ENCODE peak calls at places on chromosome 14, in nine cellular contexts. D is lower lobe of right lung, U is amniotic stem cell, B is ovary, N is amygdala, T is M059J, G is breast epithelium, Q is neural crest cell, O is nucleus accumbens. C is an unnamed sample.

GRCh38 chr14:61889914-61890351 is 127.7 kb downstream of the SNAPC1 start:
- DNase-seq in D (no peak), U (no peak), B (no peak), N (no peak), T (peak), G (no peak), Q (no peak), O (no peak), C (no peak)

GRCh38 chr14:99531221-99532096 is 50.2 kb downstream of the CCNK start:
- DNase-seq in D (no peak), U (peak), B (no peak), N (no peak), T (no peak), G (no peak), Q (no peak), O (no peak), C (peak)

GRCh38 chr14:69327507-69327906 is 67.5 kb downstream of the GALNT16 start:
- DNase-seq in D (no peak), U (no peak), B (no peak), N (no peak), T (no peak), G (no peak), Q (no peak), O (no peak), C (no peak)

GRCh38 chr14:87411370-87411769 is 581.6 kb downstream of the GALC start:
- DNase-seq in D (no peak), U (no peak), B (no peak), N (no peak), T (no peak), G (no peak), Q (no peak), O (no peak), C (no peak)

GRCh38 chr14:53180272-53181221 is 27.4 kb upstream of the DDHD1 start:
- DNase-seq in D (no peak), U (no peak), B (no peak), N (no peak), T (peak), G (no peak), Q (peak), O (no peak), C (peak)

GRCh38 chr14:103001226-103001625 is 56.1 kb downstream of the CDC42BPB start:
- DNase-seq in D (no peak), U (no peak), B (no peak), N (no peak), T (peak), G (no peak), Q (no peak), O (no peak), C (no peak)

GRCh38 chr14:75609606-75610476 is 31.4 kb downstream of the FLVCR2 start:
- DNase-seq in D (no peak), U (no peak), B (no peak), N (no peak), T (no peak), G (peak), Q (no peak), O (no peak), C (no peak)

GRCh38 chr14:39229601-39230110 is 4.1 kb upstream of the MIA2 start:
- DNase-seq in D (no peak), U (no peak), B (no peak), N (no peak), T (no peak), G (no peak), Q (no peak), O (no peak), C (no peak)

GRCh38 chr14:74913986-74914573 is 9.0 kb downstream of the RPS6KL1 start:
- DNase-seq in D (no peak), U (peak), B (peak), N (peak), T (peak), G (peak), Q (peak), O (peak), C (peak)

GRCh38 chr14:74425525-74426201 is 347 bp downstream of the SYNDIG1L start:
- DNase-seq in D (no peak), U (no peak), B (no peak), N (no peak), T (no peak), G (no peak), Q (peak), O (no peak), C (no peak)

GRCh38 chr14:20302042-20302761 is 3.5 kb downstream of the TTC5 start:
- DNase-seq in D (no peak), U (no peak), B (no peak), N (no peak), T (peak), G (no peak), Q (no peak), O (no peak), C (peak)

GRCh38 chr14:65228436-65228835 is 126.1 kb upstream of the MAX start:
- DNase-seq in D (no peak), U (no peak), B (no peak), N (no peak), T (peak), G (no peak), Q (no peak), O (no peak), C (no peak)

GRCh38 chr14:76432967-76433752 is 57.2 kb downstream of the ESRRB start:
- DNase-seq in D (no peak), U (no peak), B (no peak), N (no peak), T (no peak), G (no peak), Q (no peak), O (no peak), C (no peak)

GRCh38 chr14:104774453-104775072 is 21.0 kb downstream of the AKT1 start:
- DNase-seq in D (peak), U (no peak), B (no peak), N (no peak), T (no peak), G (no peak), Q (no peak), O (no peak), C (no peak)

GRCh38 chr14:91246051-91246852 is 1.7 kb upstream of the GPR68 start:
- DNase-seq in D (peak), U (no peak), B (no peak), N (no peak), T (peak), G (no peak), Q (no peak), O (no peak), C (no peak)

GRCh38 chr14:75306917-75307699 is 28.5 kb downstream of the FOS start:
- DNase-seq in D (no peak), U (no peak), B (no peak), N (no peak), T (peak), G (no peak), Q (no peak), O (no peak), C (peak)

GRCh38 chr14:68397371-68397779 is 395.5 kb downstream of the ZFP36L1 start:
- DNase-seq in D (peak), U (no peak), B (peak), N (peak), T (no peak), G (peak), Q (no peak), O (peak), C (no peak)

GRCh38 chr14:77316872-77317271 is 3.8 kb downstream of the POMT2 start:
- DNase-seq in D (no peak), U (no peak), B (no peak), N (no peak), T (peak), G (peak), Q (no peak), O (no peak), C (no peak)

GRCh38 chr14:103594265-103594664 is 31.5 kb downstream of the COA8 start:
- DNase-seq in D (no peak), U (peak), B (no peak), N (peak), T (peak), G (peak), Q (peak), O (peak), C (peak)

GRCh38 chr14:92607251-92607650 is 93.7 kb downstream of the RIN3 start:
- DNase-seq in D (no peak), U (no peak), B (no peak), N (no peak), T (no peak), G (no peak), Q (no peak), O (no peak), C (no peak)

GRCh38 chr14:52089208-52089607 is 20.3 kb upstream of the NID2 start:
- DNase-seq in D (no peak), U (no peak), B (no peak), N (no peak), T (no peak), G (no peak), Q (no peak), O (no peak), C (no peak)

GRCh38 chr14:52080171-52080800 is 11.4 kb upstream of the NID2 start:
- DNase-seq in D (no peak), U (no peak), B (no peak), N (no peak), T (peak), G (no peak), Q (no peak), O (no peak), C (no peak)

GRCh38 chr14:34113051-34113511 is 162.2 kb upstream of the EGLN3 start:
- DNase-seq in D (no peak), U (peak), B (no peak), N (no peak), T (peak), G (peak), Q (no peak), O (no peak), C (no peak)

GRCh38 chr14:103518416-103519042 is 4.1 kb downstream of the CKB start:
- DNase-seq in D (peak), U (no peak), B (peak), N (peak), T (peak), G (no peak), Q (peak), O (peak), C (peak)

GRCh38 chr14:73784065-73784987 is 67.3 kb upstream of the PTGR2 start:
- DNase-seq in D (no peak), U (no peak), B (peak), N (no peak), T (peak), G (peak), Q (no peak), O (no peak), C (no peak)

GRCh38 chr14:85731198-85731597 is 201.3 kb downstream of the FLRT2 start:
- DNase-seq in D (no peak), U (no peak), B (no peak), N (no peak), T (no peak), G (no peak), Q (no peak), O (no peak), C (peak)

GRCh38 chr14:43793579-43793978 is 713.5 kb downstream of the FSCB start:
- DNase-seq in D (no peak), U (no peak), B (no peak), N (no peak), T (no peak), G (no peak), Q (no peak), O (no peak), C (no peak)

GRCh38 chr14:26190644-26191043 is 407.2 kb downstream of the NOVA1 start:
- DNase-seq in D (no peak), U (no peak), B (no peak), N (no peak), T (no peak), G (no peak), Q (no peak), O (no peak), C (peak)

GRCh38 chr14:33120966-33121365 is 182.3 kb downstream of the NPAS3 start:
- DNase-seq in D (no peak), U (no peak), B (no peak), N (no peak), T (peak), G (no peak), Q (no peak), O (no peak), C (peak)

GRCh38 chr14:101201535-101202125 is 298.1 kb upstream of the RTL1 start:
- DNase-seq in D (peak), U (no peak), B (peak), N (no peak), T (no peak), G (no peak), Q (no peak), O (no peak), C (no peak)

C was measured in HT1080.